ENCODE peak calls at places on chromosomes 12 and 14, in six cellular contexts. I is activated CD8-positive, alpha-beta T cell treated with anti-CD3 and anti-CD28 coated beads for 36 hours; G is WTC11; T is mucosa of descending colon; P is lower lobe of right lung; Q is mammary epithelial cell. F is an unnamed sample.

GRCh38 chr14:76349993-76350392 is 25.9 kb upstream of the ESRRB start:
- DNase-seq in I (no peak), G (no peak), T (no peak), P (no peak), Q (no peak), F (no peak)

GRCh38 chr14:54348001-54348611 is 48.7 kb upstream of the CDKN3 start:
- DNase-seq in I (no peak), G (no peak), T (no peak), P (no peak), Q (peak; percentile 29), F (peak; percentile 41)

GRCh38 chr12:71556881-71557280 is 106.8 kb downstream of the ZFC3H1 start:
- DNase-seq in I (no peak), G (no peak), T (no peak), P (no peak), Q (peak; percentile 83), F (no peak)

GRCh38 chr12:48105321-48105866 is 485 bp downstream of the SENP1 start:
- DNase-seq in I (peak; percentile 53), G (no peak), T (no peak), P (no peak), Q (peak; percentile 53), F (no peak)

GRCh38 chr14:89129570-89129969 is 287.5 kb downstream of the FOXN3 start:
- DNase-seq in I (no peak), G (no peak), T (no peak), P (no peak), Q (no peak), F (no peak)

GRCh38 chr12:123923038-123923437 is 49.6 kb downstream of the CCDC92 start:
- DNase-seq in I (no peak), G (no peak), T (no peak), P (no peak), Q (no peak), F (no peak)

GRCh38 chr14:77158175-77158908 is 16.8 kb upstream of the ZDHHC22 start:
- DNase-seq in I (no peak), G (peak; percentile 39), T (no peak), P (no peak), Q (peak; percentile 40), F (peak; percentile 53)

GRCh38 chr14:81710232-81710845 is 176.7 kb upstream of the SEL1L start:
- DNase-seq in I (peak; percentile 10), G (no peak), T (no peak), P (no peak), Q (peak; percentile 20), F (peak; percentile 31)

GRCh38 chr14:65348137-65348536 is 64.4 kb upstream of the FUT8 start:
- DNase-seq in I (no peak), G (no peak), T (no peak), P (peak; percentile 56), Q (no peak), F (no peak)

DNA sequence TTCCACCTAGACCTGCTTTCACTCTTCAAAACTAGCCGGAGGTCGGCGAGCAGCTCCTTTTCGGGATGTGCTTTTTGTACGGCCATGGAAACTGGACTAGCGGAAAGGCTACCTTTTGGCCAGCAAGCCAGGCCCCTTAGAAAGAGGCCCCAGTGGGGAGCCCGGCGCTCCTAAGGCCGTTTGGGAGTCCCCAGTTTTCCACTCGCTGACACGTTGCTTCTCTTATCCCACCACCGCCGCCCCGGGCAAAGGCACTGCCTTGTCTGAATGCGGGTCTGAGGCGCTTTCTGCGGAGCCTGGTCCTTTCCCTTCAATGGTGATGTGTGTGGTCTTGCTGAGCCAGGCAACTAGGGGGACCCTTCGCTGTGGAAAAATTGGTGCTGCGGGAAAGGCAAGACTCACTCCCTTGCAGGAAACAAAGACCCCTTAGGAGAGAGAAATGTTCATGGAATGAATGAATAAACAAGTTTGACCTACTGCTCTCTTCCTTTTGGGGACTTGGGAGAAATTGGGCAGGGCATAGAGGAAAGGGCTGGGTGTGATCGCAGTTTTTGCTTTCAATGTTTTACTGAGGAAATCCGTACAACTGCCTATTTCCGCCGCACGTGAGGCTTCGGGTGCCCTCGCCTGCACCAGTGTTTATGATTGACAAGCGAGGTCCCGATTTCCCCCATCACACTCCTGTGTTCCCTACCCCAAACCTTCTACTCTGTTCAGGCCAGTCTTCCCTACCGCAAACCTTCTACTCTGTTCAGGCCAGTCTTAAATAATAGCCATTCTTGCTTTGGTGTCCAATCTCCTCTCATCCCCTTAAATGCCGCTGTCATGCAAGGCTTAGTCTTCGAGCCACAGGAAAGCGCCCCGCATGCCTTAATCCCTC is 970 bp upstream of the SLC38A2 start:
- DNase-seq in I (peak; percentile 69), G (peak; percentile 70), T (peak; percentile 73), P (peak; percentile 69), Q (peak; percentile 58), F (peak; percentile 69)
- TF ChIP-seq CTCF in I (no peak), G (no peak), T (no peak), P (peak; percentile 18), Q (no peak), F (no peak)

GRCh38 chr14:21103165-21103709 is 2.4 kb downstream of the TMEM253 start:
- DNase-seq in I (no peak), G (no peak), T (no peak), P (no peak), Q (no peak), F (no peak)
- TF ChIP-seq CTCF in I (no peak), G (no peak), T (no peak), P (no peak), Q (no peak), F (no peak)

GRCh38 chr12:14264777-14265176 is 100.7 kb upstream of the ATF7IP start:
- DNase-seq in I (no peak), G (no peak), T (no peak), P (no peak), Q (no peak), F (no peak)
- TF ChIP-seq CTCF in I (no peak), G (no peak), T (no peak), P (no peak), Q (no peak), F (no peak)

GRCh38 chr12:823043-823698 is 70.8 kb downstream of the WNK1 start:
- DNase-seq in I (no peak), G (no peak), T (no peak), P (no peak), Q (no peak), F (no peak)

GRCh38 chr12:817941-818600 is 65.7 kb downstream of the WNK1 start:
- DNase-seq in I (no peak), G (no peak), T (no peak), P (no peak), Q (no peak), F (no peak)

GRCh38 chr12:820336-820735 is 68.0 kb downstream of the WNK1 start:
- DNase-seq in I (peak; percentile 20), G (no peak), T (no peak), P (no peak), Q (no peak), F (no peak)

DNA sequence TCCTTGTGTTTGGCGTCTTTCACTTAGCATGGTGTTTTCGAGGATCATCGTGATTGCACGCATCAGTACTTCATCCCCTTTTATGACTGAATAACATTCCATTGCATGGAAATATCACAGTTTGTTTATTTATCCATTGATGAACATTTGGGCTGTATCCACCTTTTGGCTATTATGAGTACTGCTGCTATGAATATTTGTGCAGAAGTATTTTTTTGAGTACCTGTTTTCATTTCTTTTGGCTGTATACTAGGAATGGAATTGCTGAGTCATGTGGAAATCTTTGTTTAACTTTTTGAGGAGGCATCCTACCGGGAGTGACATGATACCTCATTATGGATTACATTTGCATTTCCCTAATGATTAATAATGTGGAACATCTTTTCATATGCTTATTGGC is 66.4 kb downstream of the WNK1 start:
- DNase-seq in I (no peak), G (no peak), T (no peak), P (no peak), Q (no peak), F (no peak)
- TF ChIP-seq CTCF in I (no peak), G (no peak), T (no peak), P (no peak), Q (no peak), F (no peak)

DNA sequence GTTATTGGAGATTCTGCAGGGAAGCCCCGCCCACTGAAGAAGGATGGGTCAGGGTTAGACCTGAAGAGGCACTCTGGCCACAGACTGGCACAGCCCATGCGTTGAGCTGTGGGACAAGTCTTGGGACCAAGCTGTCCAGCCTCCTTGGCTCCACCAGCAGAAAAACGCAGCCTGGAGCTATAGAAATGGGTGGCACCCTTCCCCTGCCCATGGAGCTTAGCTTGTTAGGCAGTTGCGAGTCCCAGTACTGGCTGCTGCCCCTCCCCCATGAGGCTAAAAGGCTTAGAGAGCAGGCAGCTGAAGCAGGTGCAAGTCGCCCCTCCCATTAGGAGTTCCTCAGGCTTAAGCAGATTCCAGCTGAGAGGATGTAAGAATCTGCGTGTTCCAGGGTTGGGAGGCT is 1124.0 kb upstream of the TMEM132C start:
- DNase-seq in I (no peak), G (peak; percentile 24), T (no peak), P (no peak), Q (no peak), F (no peak)
- TF ChIP-seq CTCF in I (no peak), G (no peak), T (no peak), P (no peak), Q (no peak), F (no peak)

GRCh38 chr14:99480856-99481744 is at the start of the genes CCNK and SETD3:
- DNase-seq in I (peak; percentile 100), G (peak; percentile 99), T (peak; percentile 100), P (peak; percentile 100), Q (peak; percentile 100), F (peak; percentile 99)
- TF ChIP-seq CTCF in I (no peak), G (no peak), T (peak; percentile 9), P (no peak), Q (no peak), F (no peak)

GRCh38 chr14:38256358-38256840 is 506 bp upstream of the CLEC14A start:
- DNase-seq in I (peak; percentile 8), G (no peak), T (no peak), P (no peak), Q (no peak), F (no peak)
- TF ChIP-seq CTCF in I (no peak), G (no peak), T (no peak), P (peak; percentile 27), Q (no peak), F (no peak)

GRCh38 chr12:110613771-110614684 is at the start of gene TCTN1:
- DNase-seq in I (peak; percentile 98), G (peak; percentile 98), T (peak; percentile 98), P (peak; percentile 98), Q (peak; percentile 90), F (peak; percentile 98)
- TF ChIP-seq CTCF in I (no peak), G (no peak), T (no peak), P (no peak), Q (no peak), F (no peak)